ENCODE peak calls at places on chromosomes 12 and 14, in six cellular contexts. T, J, H, X, D and Y are unnamed samples.

GRCh38 chr14:22607291-22607690 is 9.2 kb downstream of the ABHD4 start:
- DNase-seq in T (no peak), J (no peak), H (no peak), X (no peak), D (no peak), Y (no peak)

GRCh38 chr12:69694123-69694522 is 5.0 kb downstream of the BEST3 start:
- DNase-seq in T (no peak), J (no peak), H (no peak), X (no peak), D (no peak), Y (no peak)

GRCh38 chr12:78387721-78388120 is 476.9 kb upstream of the SYT1 start:
- DNase-seq in T (no peak), J (no peak), H (no peak), X (no peak), D (no peak), Y (no peak)

GRCh38 chr12:64085154-64085553 is 136.9 kb downstream of the KICS2 start:
- DNase-seq in T (no peak), J (no peak), H (no peak), X (no peak), D (no peak), Y (no peak)

GRCh38 chr12:16300222-16300621 is 22.7 kb upstream of the SLC15A5 start:
- DNase-seq in T (no peak), J (no peak), H (no peak), X (no peak), D (no peak), Y (no peak)

GRCh38 chr14:97021001-97021400 is 223.8 kb downstream of the VRK1 start:
- DNase-seq in T (no peak), J (no peak), H (no peak), X (no peak), D (no peak), Y (no peak)

GRCh38 chr14:23089498-23090253 is 5.3 kb downstream of the ACIN1 start:
- DNase-seq in T (peak), J (no peak), H (no peak), X (peak), D (no peak), Y (no peak)

GRCh38 chr14:91378945-91379932 is 38.4 kb downstream of the CCDC88C start:
- DNase-seq in T (no peak), J (no peak), H (peak), X (no peak), D (no peak), Y (no peak)

GRCh38 chr12:128920468-128920867 is 67.2 kb downstream of the GLT1D1 start:
- DNase-seq in T (no peak), J (no peak), H (peak), X (no peak), D (no peak), Y (no peak)

GRCh38 chr12:103751171-103751570 is 89.9 kb downstream of the NT5DC3 start:
- DNase-seq in T (no peak), J (no peak), H (no peak), X (no peak), D (no peak), Y (no peak)

GRCh38 chr12:125356111-125356510 is 290.9 kb downstream of the AACS start:
- DNase-seq in T (no peak), J (no peak), H (no peak), X (no peak), D (no peak), Y (no peak)

GRCh38 chr12:122982494-122982850 is 2.0 kb downstream of the ARL6IP4 start:
- DNase-seq in T (no peak), J (no peak), H (no peak), X (no peak), D (no peak), Y (no peak)

GRCh38 chr12:113185180-113186032 is at the start of the genes DDX54 and RITA1:
- DNase-seq in T (peak), J (peak), H (peak), X (peak), D (peak), Y (no peak)

DNA sequence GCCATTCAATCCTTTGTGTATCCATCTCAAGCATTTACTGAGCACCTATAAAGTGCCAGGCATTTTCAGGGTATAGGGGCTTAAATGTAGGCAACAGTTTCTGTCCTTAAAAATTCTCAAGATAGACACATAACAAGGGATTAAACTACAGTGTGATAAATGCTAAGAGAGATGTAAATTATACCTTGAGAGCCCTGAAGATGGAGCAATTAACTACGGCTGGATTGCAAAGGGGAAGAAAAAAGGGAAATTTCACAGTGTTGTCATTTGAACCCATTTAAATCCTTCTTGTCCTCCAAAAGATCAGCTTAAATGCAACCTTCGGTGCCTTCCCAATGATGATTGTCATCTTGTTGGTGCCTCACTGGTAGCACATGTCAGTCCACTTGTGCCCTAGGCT is 11.5 kb upstream of the IL26 start:
- DNase-seq in T (no peak), J (no peak), H (no peak), X (no peak), D (no peak), Y (no peak)
- H3K4me3 ChIP-seq in T (no peak), J (peak), H (peak), X (peak), D (peak), Y (no peak)

GRCh38 chr14:35292051-35292769 is at the start of gene PSMA6:
- DNase-seq in T (peak), J (peak), H (peak), X (peak), D (peak), Y (peak)

GRCh38 chr14:35295845-35296161 is 3.6 kb downstream of the PSMA6 start:
- DNase-seq in T (no peak), J (no peak), H (no peak), X (no peak), D (no peak), Y (no peak)

GRCh38 chr14:35296505-35296904 is 4.3 kb downstream of the PSMA6 start:
- DNase-seq in T (no peak), J (no peak), H (no peak), X (no peak), D (no peak), Y (no peak)

GRCh38 chr14:35289623-35290022 is 2.6 kb upstream of the PSMA6 start:
- DNase-seq in T (no peak), J (no peak), H (no peak), X (no peak), D (no peak), Y (no peak)

GRCh38 chr14:35292770-35293561 is 784 bp downstream of the PSMA6 start:
- DNase-seq in T (no peak), J (no peak), H (no peak), X (no peak), D (no peak), Y (no peak)
- H3K4me3 ChIP-seq in T (peak), J (peak), H (peak), X (peak), D (peak), Y (peak)

GRCh38 chr12:12735301-12735700 is 18.1 kb downstream of the CDKN1B start:
- DNase-seq in T (no peak), J (no peak), H (no peak), X (no peak), D (no peak), Y (no peak)

GRCh38 chr12:12733118-12733517 is 15.9 kb downstream of the CDKN1B start:
- DNase-seq in T (no peak), J (no peak), H (no peak), X (no peak), D (no peak), Y (no peak)

GRCh38 chr12:12731785-12732184 is 14.6 kb downstream of the CDKN1B start:
- DNase-seq in T (no peak), J (no peak), H (no peak), X (no peak), D (no peak), Y (no peak)

GRCh38 chr12:12734561-12735071 is 17.4 kb downstream of the CDKN1B start:
- DNase-seq in T (no peak), J (no peak), H (no peak), X (no peak), D (no peak), Y (no peak)

GRCh38 chr12:12734054-12734453 is 16.9 kb downstream of the CDKN1B start:
- DNase-seq in T (no peak), J (no peak), H (no peak), X (no peak), D (no peak), Y (no peak)
- H3K4me3 ChIP-seq in T (no peak), J (no peak), H (no peak), X (no peak), D (no peak), Y (no peak)

DNA sequence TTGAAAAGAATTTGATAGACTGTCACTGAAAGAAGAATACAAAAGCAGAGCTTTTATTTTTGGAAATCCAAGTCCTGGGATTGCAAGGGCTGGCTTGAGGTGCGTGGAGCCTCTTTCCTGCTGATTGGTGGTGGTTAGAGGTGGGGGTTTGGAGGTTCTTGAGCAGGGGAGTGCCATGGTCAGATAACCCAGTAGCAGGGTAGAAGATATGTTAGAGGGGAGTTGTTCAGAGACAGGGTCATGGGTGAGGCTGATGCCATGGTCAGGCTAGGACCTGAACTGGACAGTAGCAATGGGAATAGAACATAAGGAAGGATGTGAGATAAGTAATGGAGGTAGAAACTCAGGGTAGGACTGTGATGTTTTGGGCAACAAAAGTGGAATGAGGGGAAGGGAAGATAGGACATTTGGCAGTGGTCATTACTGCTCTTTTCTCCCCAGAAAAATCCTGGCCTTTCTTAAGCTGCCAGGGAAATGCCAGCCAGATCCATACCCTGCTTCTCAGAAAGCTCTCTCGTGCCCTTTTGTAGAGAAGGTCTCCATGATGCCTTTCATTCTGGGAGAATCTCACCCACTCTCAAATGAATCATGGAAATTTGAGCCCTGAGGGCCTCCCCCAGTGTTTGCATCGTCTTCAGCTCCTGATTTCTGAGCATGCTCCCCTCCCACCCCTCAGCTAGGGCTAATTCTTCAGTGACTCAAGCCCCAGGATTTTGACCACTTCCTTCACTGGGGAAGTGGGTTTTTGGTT is 9.5 kb downstream of the EMP1 start:
- DNase-seq in T (no peak), J (no peak), H (peak), X (no peak), D (no peak), Y (peak)
- H3K4me3 ChIP-seq in T (no peak), J (no peak), H (no peak), X (no peak), D (no peak), Y (peak)

GRCh38 chr14:53128303-53128702 is 24.8 kb downstream of the DDHD1 start:
- DNase-seq in T (no peak), J (no peak), H (no peak), X (no peak), D (no peak), Y (no peak)

GRCh38 chr14:53124778-53125177 is 28.3 kb downstream of the DDHD1 start:
- DNase-seq in T (no peak), J (no peak), H (no peak), X (no peak), D (no peak), Y (no peak)

GRCh38 chr14:53127151-53127550 is 26.0 kb downstream of the DDHD1 start:
- DNase-seq in T (no peak), J (no peak), H (no peak), X (no peak), D (no peak), Y (no peak)

GRCh38 chr14:53127832-53128231 is 25.3 kb downstream of the DDHD1 start:
- DNase-seq in T (no peak), J (no peak), H (no peak), X (no peak), D (no peak), Y (no peak)

GRCh38 chr14:53126705-53127104 is 26.4 kb downstream of the DDHD1 start:
- DNase-seq in T (no peak), J (no peak), H (no peak), X (no peak), D (no peak), Y (no peak)
- H3K4me3 ChIP-seq in T (no peak), J (no peak), H (no peak), X (no peak), D (no peak), Y (peak)

DNA sequence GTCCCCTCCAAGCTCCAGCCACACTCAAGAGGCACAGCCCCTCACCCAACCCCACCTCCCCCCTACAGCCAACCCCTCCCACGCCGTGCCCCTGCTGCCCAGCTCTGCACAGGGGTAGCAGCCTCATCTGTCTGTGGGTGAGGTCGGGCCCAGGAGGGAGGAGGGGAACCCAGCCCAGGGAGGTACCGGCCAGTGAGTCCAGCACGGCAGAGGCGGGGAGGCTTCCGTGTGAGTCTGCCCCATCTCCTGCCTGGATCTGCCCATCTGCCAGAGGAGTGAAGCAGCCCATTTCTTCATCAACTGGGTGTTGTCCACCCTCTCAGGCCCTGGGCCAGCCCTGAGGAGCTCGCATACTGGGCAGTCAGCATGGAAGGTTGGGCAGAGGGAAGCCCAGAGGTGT is 54.2 kb downstream of the CCNK start:
- DNase-seq in T (no peak), J (no peak), H (no peak), X (no peak), D (no peak), Y (no peak)
- H3K4me3 ChIP-seq in T (no peak), J (no peak), H (no peak), X (no peak), D (no peak), Y (no peak)